ENCODE peak calls at places on chromosomes 1 and 21, in seven cellular contexts. D is HCT116, C is K562, B is HepG2, T is SK-N-SH, P is H1, V is GM12878. N is an unnamed sample.

GRCh38 chr1:8497196-8497878 is 179.4 kb downstream of the SLC45A1 start:
- DNase-seq in D (no peak), C (no peak), B (no peak), T (no peak), P (no peak), V (no peak), N (no peak)

GRCh38 chr1:48028218-48028804 is 31.1 kb upstream of the TRABD2B start:
- DNase-seq in D (no peak), C (no peak), B (no peak), T (no peak), P (no peak), V (no peak), N (no peak)

GRCh38 chr1:168792142-168792541 is 63.1 kb upstream of the DPT start:
- DNase-seq in D (no peak), C (no peak), B (no peak), T (no peak), P (no peak), V (peak), N (no peak)

GRCh38 chr1:21262282-21263051 is 27.8 kb downstream of the ECE1 start:
- DNase-seq in D (no peak), C (peak), B (peak), T (peak), P (no peak), V (no peak), N (no peak)

GRCh38 chr1:84277343-84278059 is 24.0 kb upstream of the SAMD13 start:
- DNase-seq in D (no peak), C (no peak), B (no peak), T (no peak), P (no peak), V (no peak), N (no peak)

GRCh38 chr1:1208713-1209433 is 2.5 kb upstream of the TNFRSF18 start:
- DNase-seq in D (no peak), C (peak), B (no peak), T (no peak), P (no peak), V (no peak), N (no peak)

GRCh38 chr1:98698625-98699024 is 37.1 kb downstream of the SNX7 start:
- DNase-seq in D (no peak), C (no peak), B (no peak), T (no peak), P (no peak), V (no peak), N (no peak)

GRCh38 chr1:20829531-20829930 is 42.4 kb upstream of the HP1BP3 start:
- DNase-seq in D (no peak), C (no peak), B (no peak), T (no peak), P (no peak), V (no peak), N (no peak)

GRCh38 chr1:75472089-75472970 is 138.6 kb downstream of the SLC44A5 start:
- DNase-seq in D (no peak), C (peak), B (no peak), T (no peak), P (no peak), V (no peak), N (no peak)

GRCh38 chr1:61091455-61091854 is 9.1 kb downstream of the NFIA start:
- DNase-seq in D (no peak), C (no peak), B (no peak), T (no peak), P (no peak), V (no peak), N (no peak)

GRCh38 chr1:33298623-33299277 is 22.1 kb downstream of the A3GALT2 start:
- DNase-seq in D (peak), C (peak), B (peak), T (peak), P (peak), V (no peak), N (peak)

GRCh38 chr21:43308101-43308500 is 118.8 kb downstream of the SIK1 start:
- DNase-seq in D (no peak), C (no peak), B (no peak), T (no peak), P (no peak), V (no peak), N (no peak)

GRCh38 chr1:30606166-30606565 is 117.2 kb downstream of the MATN1 start:
- DNase-seq in D (no peak), C (no peak), B (no peak), T (no peak), P (no peak), V (no peak), N (no peak)

GRCh38 chr1:20703124-20703756 is 14.6 kb downstream of the KIF17 start:
- DNase-seq in D (no peak), C (no peak), B (no peak), T (no peak), P (no peak), V (no peak), N (no peak)

GRCh38 chr1:29648798-29649374 is 412.6 kb downstream of the PTPRU start:
- DNase-seq in D (no peak), C (no peak), B (no peak), T (no peak), P (no peak), V (no peak), N (no peak)

GRCh38 chr21:14080040-14080763 is 130.6 kb downstream of the LIPI start:
- DNase-seq in D (no peak), C (no peak), B (no peak), T (no peak), P (no peak), V (no peak), N (no peak)

GRCh38 chr1:59034925-59035324 is 251.1 kb upstream of the JUN start:
- DNase-seq in D (no peak), C (no peak), B (no peak), T (no peak), P (no peak), V (no peak), N (no peak)

GRCh38 chr1:119327436-119328155 is 41.0 kb upstream of the HAO2 start:
- DNase-seq in D (no peak), C (no peak), B (peak), T (peak), P (no peak), V (no peak), N (no peak)

GRCh38 chr1:168408531-168409242 is 128.0 kb downstream of the TBX19 start:
- DNase-seq in D (peak), C (peak), B (peak), T (no peak), P (no peak), V (peak), N (no peak)

GRCh38 chr1:17912491-17912890 is 157.4 kb downstream of the ACTL8 start:
- DNase-seq in D (no peak), C (no peak), B (no peak), T (no peak), P (no peak), V (no peak), N (no peak)

GRCh38 chr1:152533327-152533938 is 19.2 kb downstream of the CRCT1 start:
- DNase-seq in D (peak), C (peak), B (peak), T (peak), P (no peak), V (no peak), N (peak)

GRCh38 chr1:188237573-188238353 is 1409.0 kb downstream of the PLA2G4A start:
- DNase-seq in D (peak), C (no peak), B (no peak), T (no peak), P (no peak), V (no peak), N (no peak)

GRCh38 chr1:65514083-65514482 is 93.6 kb downstream of the LEPR start:
- DNase-seq in D (no peak), C (no peak), B (peak), T (no peak), P (no peak), V (no peak), N (no peak)

GRCh38 chr1:37822942-37823865 is 15.2 kb upstream of the YRDC start:
- DNase-seq in D (no peak), C (no peak), B (no peak), T (no peak), P (no peak), V (no peak), N (no peak)

GRCh38 chr1:22379566-22379965 is 72.1 kb upstream of the ZBTB40 start:
- DNase-seq in D (no peak), C (no peak), B (no peak), T (peak), P (no peak), V (no peak), N (no peak)

GRCh38 chr1:172699111-172699510 is 40.2 kb downstream of the FASLG start:
- DNase-seq in D (no peak), C (no peak), B (no peak), T (no peak), P (no peak), V (peak), N (no peak)
- TF ChIP-seq JUND in D (no peak), C (no peak), B (no peak), T (peak), P (no peak), V (no peak), N (no peak)

GRCh38 chr1:57089221-57089620 is 123.4 kb upstream of the C8B start:
- DNase-seq in D (no peak), C (no peak), B (no peak), T (no peak), P (no peak), V (no peak), N (no peak)
- TF ChIP-seq JUND in D (no peak), C (no peak), B (no peak), T (no peak), P (no peak), V (no peak), N (no peak)

GRCh38 chr1:39088658-39089057 is 62.5 kb downstream of the NDUFS5 start:
- DNase-seq in D (no peak), C (no peak), B (no peak), T (no peak), P (no peak), V (no peak), N (no peak)
- TF ChIP-seq JUND in D (no peak), C (no peak), B (no peak), T (no peak), P (no peak), V (no peak), N (no peak)

GRCh38 chr1:26337625-26338024 is 16.3 kb downstream of the CRYBG2 start:
- DNase-seq in D (no peak), C (no peak), B (no peak), T (no peak), P (no peak), V (no peak), N (no peak)

GRCh38 chr1:26337206-26337535 is 16.8 kb downstream of the CRYBG2 start:
- DNase-seq in D (no peak), C (no peak), B (no peak), T (no peak), P (no peak), V (no peak), N (no peak)

GRCh38 chr1:26338670-26339069 is 15.3 kb downstream of the CRYBG2 start:
- DNase-seq in D (no peak), C (no peak), B (no peak), T (no peak), P (no peak), V (no peak), N (no peak)

GRCh38 chr1:26335774-26336476 is 18.0 kb downstream of the CRYBG2 start:
- DNase-seq in D (no peak), C (no peak), B (no peak), T (no peak), P (no peak), V (no peak), N (no peak)

GRCh38 chr1:26336477-26337205 is 17.3 kb downstream of the CRYBG2 start:
- DNase-seq in D (peak), C (peak), B (no peak), T (peak), P (peak), V (no peak), N (peak)
- TF ChIP-seq JUND in D (no peak), C (peak), B (no peak), T (no peak), P (no peak), V (no peak), N (no peak)

DNA sequence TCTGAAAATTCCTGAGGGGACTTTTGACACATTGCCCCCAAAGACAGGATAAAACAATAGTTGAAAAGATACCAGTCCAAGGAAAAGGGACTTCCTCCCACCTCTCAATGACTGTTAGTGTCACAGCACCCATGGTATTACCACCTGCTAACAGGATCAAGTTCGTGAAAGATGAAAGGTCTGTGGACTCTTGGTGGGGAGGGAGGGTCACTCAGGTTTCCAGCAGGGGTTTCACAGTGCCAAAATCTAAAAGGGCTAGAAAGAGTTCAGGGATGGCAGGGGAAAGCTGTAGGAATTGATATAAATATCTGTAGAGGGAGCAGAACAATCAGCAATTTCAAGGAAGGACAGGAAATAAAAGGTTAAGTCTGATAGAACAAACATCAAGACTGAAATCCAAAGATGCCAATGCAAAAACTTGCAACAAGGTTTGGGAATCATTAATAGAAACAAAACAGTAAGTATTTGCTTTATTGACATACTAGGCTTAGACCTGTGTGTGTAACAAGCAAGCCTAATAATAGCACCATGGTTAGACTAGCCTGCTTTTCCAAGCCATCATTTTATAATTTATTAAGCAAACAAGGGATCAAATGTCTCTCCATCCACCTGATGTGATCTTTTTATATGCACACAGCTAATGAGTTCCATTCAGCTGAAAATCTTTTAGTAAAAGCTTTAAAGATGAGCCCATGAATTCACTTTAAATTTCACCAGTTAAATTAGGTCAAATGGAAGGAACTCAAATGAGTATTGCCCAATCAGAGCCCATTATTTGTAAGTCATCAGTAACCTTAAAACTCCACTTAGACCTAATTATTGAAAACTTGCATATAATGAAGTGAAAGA is 3.7 kb downstream of the MCL1 start:
- DNase-seq in D (no peak), C (peak), B (no peak), T (no peak), P (no peak), V (no peak), N (no peak)
- TF ChIP-seq JUND in D (no peak), C (no peak), B (no peak), T (no peak), P (no peak), V (no peak), N (no peak)

GRCh38 chr1:107874221-107874620 is 90.8 kb downstream of the VAV3 start:
- DNase-seq in D (no peak), C (no peak), B (no peak), T (no peak), P (no peak), V (no peak), N (no peak)
- TF ChIP-seq JUND in D (no peak), C (no peak), B (no peak), T (no peak), P (no peak), V (no peak), N (no peak)